ENCODE peak calls at places on chromosomes 2 and 18, in six cellular contexts. P is foreskin fibroblast; S is activated T-cell treated with anti-CD3 and anti-CD28 coated beads, Interleukin-2, amount 50 U/mL, for 4 hours; V is HCEC 1CT; F is SK-N-DZ; T is neural progenitor cell. E is an unnamed sample.

GRCh38 chr2:64989982-64990614 is 899 bp downstream of the SLC1A4 start:
- DNase-seq in V (no peak), S (no peak), F (peak; percentile 26), P (no peak), T (peak; percentile 28), E (no peak)

GRCh38 chr2:160932960-160933359 is 227.3 kb upstream of the TANK start:
- DNase-seq in V (peak; percentile 69), T (no peak), P (peak; percentile 88), S (no peak), F (peak; percentile 18), E (no peak)

GRCh38 chr2:72933646-72934151 is 16.4 kb downstream of the EMX1 start:
- DNase-seq in P (no peak), T (no peak), V (no peak), S (no peak), F (no peak), E (no peak)

GRCh38 chr18:22282311-22283235 is 113.2 kb downstream of the GATA6 start:
- DNase-seq in P (no peak), S (no peak), V (peak; percentile 87), T (no peak), F (no peak), E (peak; percentile 64)

GRCh38 chr2:38092196-38092902 is 16.4 kb upstream of the CYP1B1 start:
- DNase-seq in T (no peak), S (no peak), V (no peak), P (peak; percentile 92), F (no peak), E (peak; percentile 34)

GRCh38 chr2:2646312-2647051 is 315.4 kb upstream of the MYT1L start:
- DNase-seq in V (no peak), P (no peak), S (peak; percentile 26), F (no peak), T (peak; percentile 41), E (no peak)

GRCh38 chr2:237441605-237442004 is 27.6 kb upstream of the COL6A3 start:
- DNase-seq in P (peak; percentile 91), V (peak; percentile 82), F (peak; percentile 34), S (peak; percentile 27), T (no peak), E (no peak)

GRCh38 chr18:49997468-49998045 is 184.2 kb upstream of the ACAA2 start:
- DNase-seq in F (no peak), T (no peak), V (no peak), P (no peak), S (no peak), E (no peak)

GRCh38 chr18:47174545-47175116 is 1.5 kb downstream of the IER3IP1 start:
- DNase-seq in T (no peak), F (no peak), V (no peak), P (no peak), S (no peak), E (no peak)

GRCh38 chr2:224175010-224175409 is 135.9 kb upstream of the SERPINE2 start:
- DNase-seq in V (no peak), S (no peak), P (no peak), F (peak; percentile 20), T (no peak), E (no peak)

GRCh38 chr18:78293516-78293915 is 686.1 kb upstream of the SALL3 start:
- DNase-seq in V (no peak), F (no peak), T (peak; percentile 13), P (no peak), S (no peak), E (no peak)

GRCh38 chr2:111642576-111643327 is 241.2 kb downstream of the ANAPC1 start:
- DNase-seq in F (no peak), P (no peak), T (no peak), V (no peak), S (no peak), E (no peak)

GRCh38 chr2:95179451-95179850 is 13.8 kb downstream of the ZNF2 start:
- DNase-seq in T (no peak), V (no peak), P (no peak), S (no peak), F (no peak), E (no peak)

GRCh38 chr2:30034052-30034775 is 112.6 kb upstream of the YPEL5 start:
- DNase-seq in S (no peak), V (no peak), T (no peak), F (no peak), P (no peak), E (no peak)

GRCh38 chr2:64296150-64296500 is 151.9 kb upstream of the PELI1 start:
- DNase-seq in F (peak; percentile 44), S (no peak), P (peak; percentile 41), V (no peak), T (no peak), E (no peak)

GRCh38 chr2:40363631-40364030 is 88.3 kb downstream of the SLC8A1 start:
- DNase-seq in F (no peak), S (no peak), V (peak; percentile 81), P (peak; percentile 66), T (no peak), E (no peak)

GRCh38 chr18:49812321-49813070 is 837 bp downstream of the ACAA2 start:
- DNase-seq in S (no peak), F (peak; percentile 10), T (no peak), P (no peak), V (no peak), E (no peak)

GRCh38 chr18:6920099-6920955 is 190.8 kb downstream of the ARHGAP28 start:
- DNase-seq in P (peak; percentile 75), F (peak; percentile 81), T (peak; percentile 75), S (no peak), V (peak; percentile 51), E (peak; percentile 22)

GRCh38 chr2:241852116-241852980 is 6.3 kb downstream of the PDCD1 start:
- DNase-seq in P (no peak), T (no peak), F (no peak), S (no peak), V (no peak), E (no peak)

GRCh38 chr2:217103752-217104540 is 244.1 kb upstream of the TNP1 start:
- DNase-seq in T (no peak), P (peak; percentile 70), S (no peak), V (peak; percentile 67), F (no peak), E (no peak)

GRCh38 chr2:231182500-231182899 is 15.9 kb upstream of the ARMC9 start:
- DNase-seq in P (no peak), T (no peak), S (no peak), V (no peak), F (no peak), E (no peak)

E was measured in HS-5.